ENCODE peak calls at places on chromosomes 16 and 17, in five cellular contexts. O, Y, W, M and I are unnamed samples.

GRCh38 chr16:27374794-27375499 is 27.0 kb upstream of the IL21R start:
- DNase-seq in O (peak), Y (peak), W (peak), M (peak), I (peak)

GRCh38 chr17:31580331-31581021 is 189.0 kb downstream of the RAB11FIP4 start:
- DNase-seq in O (no peak), Y (no peak), W (no peak), M (no peak), I (no peak)

GRCh38 chr16:69329369-69330285 is 761 bp downstream of the PDF start:
- DNase-seq in O (no peak), Y (no peak), W (no peak), M (no peak), I (peak)

GRCh38 chr17:81018044-81018802 is 16.7 kb upstream of the BAIAP2 start:
- DNase-seq in O (no peak), Y (peak), W (no peak), M (peak), I (no peak)

GRCh38 chr17:68294196-68294555 is 2.9 kb downstream of the ARSG start:
- DNase-seq in O (no peak), Y (no peak), W (no peak), M (no peak), I (no peak)

GRCh38 chr17:50922107-50922506 is 56.0 kb upstream of the TOB1 start:
- DNase-seq in O (no peak), Y (no peak), W (no peak), M (no peak), I (no peak)

GRCh38 chr17:77834170-77835115 is 124.1 kb upstream of the TNRC6C start:
- DNase-seq in O (peak), Y (peak), W (peak), M (peak), I (peak)

GRCh38 chr17:66580601-66581385 is 254.1 kb upstream of the CACNG5 start:
- DNase-seq in O (no peak), Y (peak), W (no peak), M (no peak), I (peak)

GRCh38 chr17:29390856-29391631 is 881 bp downstream of the TAOK1 start:
- DNase-seq in O (peak), Y (no peak), W (no peak), M (no peak), I (peak)

GRCh38 chr17:28725660-28726395 is at the start of gene TLCD1:
- DNase-seq in O (peak), Y (peak), W (no peak), M (no peak), I (peak)

GRCh38 chr16:56972898-56973689 is 11.3 kb downstream of the CETP start:
- DNase-seq in O (peak), Y (no peak), W (no peak), M (no peak), I (no peak)

GRCh38 chr17:3802461-3803307 is 1.7 kb upstream of the ITGAE start:
- DNase-seq in O (peak), Y (no peak), W (no peak), M (no peak), I (no peak)

GRCh38 chr17:43416998-43417891 is 18.5 kb downstream of the ARL4D start:
- DNase-seq in O (no peak), Y (no peak), W (no peak), M (no peak), I (no peak)

GRCh38 chr17:80970044-80970761 is 21.4 kb upstream of the CHMP6 start:
- DNase-seq in O (no peak), Y (no peak), W (no peak), M (no peak), I (peak)

GRCh38 chr17:1629647-1630310 is 1.1 kb upstream of the SLC43A2 start:
- DNase-seq in O (no peak), Y (peak), W (peak), M (no peak), I (peak)

DNA sequence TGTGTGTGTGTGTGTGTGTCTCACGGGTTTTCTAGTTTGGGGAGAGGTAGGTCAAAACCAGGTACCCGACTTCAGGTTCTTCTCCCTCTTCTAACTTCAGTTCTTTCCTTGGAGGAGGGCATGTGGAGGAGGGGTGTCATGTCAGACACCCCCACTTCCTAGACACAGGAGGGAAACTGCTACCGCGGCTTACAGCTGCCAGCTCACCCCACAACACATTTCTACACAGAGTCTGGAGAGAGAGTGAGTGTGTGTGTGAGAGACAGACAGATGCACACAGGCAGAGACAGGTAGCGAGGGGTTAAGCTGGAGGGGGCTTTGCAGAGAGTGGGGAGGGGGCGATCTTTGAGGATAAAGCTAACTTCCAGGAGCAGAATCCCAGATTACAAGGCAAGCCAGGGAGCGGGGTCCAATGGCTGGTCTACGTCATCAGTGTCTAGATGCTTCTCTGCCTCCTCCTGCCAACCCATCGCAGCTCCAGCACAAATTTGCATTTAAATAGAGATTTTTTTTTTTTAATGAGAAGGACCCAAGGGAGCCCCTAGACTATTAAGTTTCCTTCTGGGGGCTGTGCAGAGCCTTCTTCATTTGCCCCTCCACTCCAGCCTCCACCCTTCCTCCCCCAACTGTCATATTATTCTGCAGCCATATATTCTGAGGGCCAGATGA is 48.8 kb downstream of the MRM1 start:
- DNase-seq in O (no peak), Y (no peak), W (no peak), M (no peak), I (no peak)
- TF ChIP-seq SIN3A in O (no peak), Y (no peak), W (no peak), M (no peak), I (no peak)

GRCh38 chr16:72404299-72404698 is 232.3 kb upstream of the PMFBP1 start:
- DNase-seq in O (no peak), Y (no peak), W (no peak), M (no peak), I (no peak)
- TF ChIP-seq JUND in O (no peak), Y (no peak), W (no peak), M (no peak), I (no peak)

GRCh38 chr16:53678155-53678554 is 25.5 kb downstream of the RPGRIP1L start:
- DNase-seq in O (no peak), Y (no peak), W (no peak), M (no peak), I (no peak)

GRCh38 chr16:53666816-53667415 is 36.7 kb downstream of the RPGRIP1L start:
- DNase-seq in O (peak), Y (no peak), W (no peak), M (no peak), I (no peak)

GRCh38 chr16:53673189-53673588 is 30.5 kb downstream of the RPGRIP1L start:
- DNase-seq in O (no peak), Y (no peak), W (no peak), M (no peak), I (no peak)

GRCh38 chr16:53668869-53669268 is 34.8 kb downstream of the RPGRIP1L start:
- DNase-seq in O (no peak), Y (no peak), W (no peak), M (no peak), I (no peak)

GRCh38 chr16:53672461-53672860 is 31.2 kb downstream of the RPGRIP1L start:
- DNase-seq in O (peak), Y (no peak), W (no peak), M (no peak), I (no peak)
- TF ChIP-seq REST in O (no peak), Y (no peak), W (no peak), M (no peak), I (no peak)

DNA sequence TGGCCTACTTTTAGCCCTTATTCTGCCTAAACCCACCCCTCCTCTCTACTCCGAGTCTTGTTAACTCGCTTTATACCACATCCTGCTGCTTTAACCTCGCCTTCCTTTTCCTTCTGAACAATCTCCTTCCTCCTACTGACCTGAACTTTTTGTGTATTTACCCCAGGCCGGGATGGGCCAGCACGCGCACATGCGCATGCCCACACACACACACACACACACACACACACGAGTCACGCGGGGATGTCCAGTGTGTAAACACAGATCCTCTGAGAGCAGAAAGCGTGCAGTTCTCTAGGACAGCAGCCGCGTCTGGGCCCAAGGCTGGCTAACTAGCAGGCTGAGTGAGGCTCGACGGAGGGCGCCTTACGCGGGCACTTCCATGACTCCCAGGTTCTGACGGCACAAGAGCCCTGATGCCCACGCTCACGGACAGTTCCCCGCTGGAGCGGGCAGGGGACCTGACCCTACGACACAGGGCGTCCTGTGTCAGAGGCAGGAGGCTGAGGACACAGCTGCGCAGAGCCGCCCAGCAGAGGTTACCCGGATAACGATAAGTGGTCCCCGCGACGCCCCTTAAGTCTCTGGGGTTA is 610 bp downstream of the PIK3R5 start:
- DNase-seq in O (no peak), Y (no peak), W (no peak), M (no peak), I (no peak)
- TF ChIP-seq SIN3A in O (no peak), Y (no peak), W (no peak), M (peak), I (no peak)

GRCh38 chr17:74430706-74431567 is 951 bp upstream of the GPRC5C start:
- DNase-seq in O (peak), Y (peak), W (peak), M (peak), I (peak)

GRCh38 chr17:74431568-74432483 is at the start of gene GPRC5C:
- DNase-seq in O (peak), Y (peak), W (peak), M (no peak), I (peak)

GRCh38 chr17:74432484-74433391 is 850 bp downstream of the GPRC5C start:
- DNase-seq in O (no peak), Y (no peak), W (no peak), M (no peak), I (no peak)

GRCh38 chr17:74435775-74436359 is 4.0 kb downstream of the GPRC5C start:
- DNase-seq in O (no peak), Y (no peak), W (no peak), M (no peak), I (no peak)

DNA sequence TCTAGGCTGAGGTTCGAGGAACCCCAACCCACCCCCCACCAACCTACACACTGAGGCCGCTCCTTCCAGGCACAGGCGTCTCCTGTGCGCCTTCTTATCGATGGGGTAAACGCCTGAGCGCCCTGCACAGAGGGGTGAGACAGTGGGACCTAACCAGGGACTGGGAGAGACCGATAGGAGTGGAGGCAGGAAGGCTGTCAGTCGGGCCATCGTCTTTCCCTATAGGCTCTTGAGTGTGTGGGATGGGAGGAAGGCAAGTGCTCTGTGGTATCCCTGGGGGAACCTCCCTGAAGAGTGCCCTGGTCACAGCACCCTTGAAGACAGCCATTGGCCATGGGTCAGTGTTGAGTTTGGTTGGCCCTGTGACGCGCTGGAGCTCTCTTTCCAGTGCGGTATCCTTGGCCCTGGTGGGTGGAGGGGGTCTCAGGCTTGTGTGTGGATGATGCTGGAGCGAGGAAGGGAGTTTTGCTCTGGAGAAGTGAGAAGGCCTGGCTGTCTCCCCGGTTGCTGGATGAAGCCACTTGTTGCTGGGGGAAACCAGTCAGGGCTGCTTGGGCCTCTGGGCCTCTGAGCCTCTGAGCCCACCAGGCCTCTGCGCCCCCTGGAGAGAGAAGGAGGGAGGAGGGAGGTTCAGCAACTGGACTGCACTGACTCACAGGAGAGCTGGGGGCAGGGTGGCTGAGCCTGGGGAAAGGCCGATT is 1.7 kb downstream of the GPRC5C start:
- DNase-seq in O (peak), Y (peak), W (no peak), M (no peak), I (no peak)
- TF ChIP-seq JUND in O (no peak), Y (no peak), W (no peak), M (no peak), I (no peak)

GRCh38 chr17:17823433-17824118 is 13.2 kb downstream of the SREBF1 start:
- DNase-seq in O (peak), Y (peak), W (peak), M (no peak), I (peak)

GRCh38 chr17:17824780-17825614 is 11.8 kb downstream of the SREBF1 start:
- DNase-seq in O (no peak), Y (no peak), W (no peak), M (no peak), I (no peak)

GRCh38 chr17:17826340-17826708 is 10.5 kb downstream of the SREBF1 start:
- DNase-seq in O (no peak), Y (no peak), W (no peak), M (no peak), I (no peak)

GRCh38 chr17:17822189-17822978 is 14.4 kb downstream of the SREBF1 start:
- DNase-seq in O (no peak), Y (no peak), W (no peak), M (no peak), I (no peak)

GRCh38 chr17:17824119-17824779 is 12.5 kb downstream of the SREBF1 start:
- DNase-seq in O (no peak), Y (no peak), W (no peak), M (no peak), I (peak)
- TF ChIP-seq REST in O (no peak), Y (no peak), W (no peak), M (no peak), I (no peak)

DNA sequence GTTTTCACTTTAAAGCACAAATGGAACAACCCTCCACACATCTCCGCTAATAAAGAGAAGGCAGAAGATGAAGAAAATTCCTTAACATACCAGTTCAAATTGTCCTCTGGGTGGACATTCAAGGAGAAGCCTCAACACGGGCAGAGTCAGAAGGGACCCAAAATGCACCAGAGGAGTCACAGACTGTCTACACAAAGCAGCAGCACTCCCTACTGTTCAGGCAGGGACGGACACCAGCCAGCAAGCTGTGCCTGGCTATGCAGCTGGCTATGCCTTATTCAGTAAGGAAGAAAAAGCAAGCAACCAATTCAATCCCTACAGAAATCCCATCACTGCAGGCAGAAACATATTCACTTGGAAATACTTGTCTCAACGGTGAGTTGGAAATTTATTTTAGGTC is 8.1 kb downstream of the DNAJC7 start:
- DNase-seq in O (peak), Y (no peak), W (no peak), M (no peak), I (no peak)
- TF ChIP-seq SIN3A in O (no peak), Y (no peak), W (no peak), M (no peak), I (no peak)

GRCh38 chr17:59154335-59154720 is 658 bp downstream of the SKA2 start:
- DNase-seq in O (peak), Y (peak), W (no peak), M (no peak), I (peak)
- TF ChIP-seq JUND in O (no peak), Y (no peak), W (no peak), M (no peak), I (no peak)

GRCh38 chr16:760498-761343 is at the start of gene MSLN:
- DNase-seq in O (peak), Y (no peak), W (peak), M (no peak), I (no peak)
- TF ChIP-seq REST in O (no peak), Y (no peak), W (no peak), M (no peak), I (no peak)

DNA sequence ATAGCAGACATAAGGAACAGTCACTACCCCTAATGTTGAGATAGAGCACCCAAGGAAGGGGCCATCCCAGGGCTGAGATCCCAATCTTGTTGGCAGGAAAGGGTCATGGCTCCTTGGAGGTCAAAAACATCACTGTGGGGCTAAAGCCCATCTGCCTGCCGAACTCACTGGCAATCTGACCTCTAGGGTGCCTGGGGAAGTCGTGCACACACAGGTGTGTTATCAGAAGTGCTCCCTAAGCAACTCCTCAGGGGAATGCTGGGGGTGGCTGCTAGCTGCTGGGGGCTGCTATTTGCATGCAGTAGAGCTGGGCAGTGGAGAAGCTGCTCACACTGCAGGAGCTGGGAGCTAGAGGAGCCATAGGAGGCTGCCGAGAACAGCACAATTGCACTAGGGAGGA is 47.5 kb upstream of the PHOSPHO1 start:
- DNase-seq in O (no peak), Y (no peak), W (no peak), M (no peak), I (no peak)
- TF ChIP-seq SIN3A in O (no peak), Y (no peak), W (no peak), M (no peak), I (no peak)